ENCODE peak calls at places on chromosomes 2 and 18, in five cellular contexts. One of them, this sample, is unnamed.

GRCh38 chr2:6793913-6794312 is 71.8 kb downstream of the CMPK2 start:
- DNase-seq in neural progenitor cell: no peak
- DNase-seq in GM23248: no peak
- DNase-seq in spleen: no peak
- DNase-seq in HAP-1: no peak
- DNase-seq in this sample: no peak

GRCh38 chr2:46431481-46432235 is 47.7 kb upstream of the TMEM247 start:
- DNase-seq in neural progenitor cell: no peak
- DNase-seq in GM23248: peak; percentile 68
- DNase-seq in spleen: no peak
- DNase-seq in HAP-1: no peak
- DNase-seq in this sample: no peak

GRCh38 chr18:44714376-44714775 is 33.7 kb downstream of the SETBP1 start:
- DNase-seq in neural progenitor cell: no peak
- DNase-seq in GM23248: no peak
- DNase-seq in spleen: no peak
- DNase-seq in HAP-1: no peak
- DNase-seq in this sample: no peak

GRCh38 chr2:65429799-65430514 is 2.4 kb downstream of the SPRED2 start:
- DNase-seq in neural progenitor cell: peak; percentile 19
- DNase-seq in GM23248: peak; percentile 28
- DNase-seq in spleen: no peak
- DNase-seq in HAP-1: no peak
- DNase-seq in this sample: peak; percentile 45

GRCh38 chr2:109348190-109348589 is 219.2 kb downstream of the SH3RF3 start:
- DNase-seq in neural progenitor cell: no peak
- DNase-seq in GM23248: no peak
- DNase-seq in spleen: no peak
- DNase-seq in HAP-1: no peak
- DNase-seq in this sample: peak; percentile 3

GRCh38 chr2:234843411-234843810 is 108.4 kb upstream of the SH3BP4 start:
- DNase-seq in neural progenitor cell: no peak
- DNase-seq in GM23248: no peak
- DNase-seq in spleen: no peak
- DNase-seq in HAP-1: no peak
- DNase-seq in this sample: no peak

GRCh38 chr2:53724511-53724910 is 43.1 kb upstream of the CHAC2 start:
- DNase-seq in neural progenitor cell: no peak
- DNase-seq in GM23248: peak; percentile 45
- DNase-seq in spleen: no peak
- DNase-seq in HAP-1: no peak
- DNase-seq in this sample: no peak

GRCh38 chr18:22136395-22136794 is 33.0 kb upstream of the GATA6 start:
- DNase-seq in neural progenitor cell: no peak
- DNase-seq in GM23248: peak; percentile 23
- DNase-seq in spleen: no peak
- DNase-seq in HAP-1: no peak
- DNase-seq in this sample: no peak

GRCh38 chr18:56672391-56672790 is 21.2 kb downstream of the WDR7 start:
- DNase-seq in neural progenitor cell: no peak
- DNase-seq in GM23248: no peak
- DNase-seq in spleen: no peak
- DNase-seq in HAP-1: no peak
- DNase-seq in this sample: no peak

GRCh38 chr2:224221455-224221913 is 180.4 kb downstream of the FAM124B start:
- DNase-seq in neural progenitor cell: peak; percentile 52
- DNase-seq in GM23248: peak; percentile 98
- DNase-seq in spleen: no peak
- DNase-seq in HAP-1: no peak
- DNase-seq in this sample: no peak

GRCh38 chr2:15059870-15060617 is 427.5 kb downstream of the LRATD1 start:
- DNase-seq in neural progenitor cell: no peak
- DNase-seq in GM23248: no peak
- DNase-seq in spleen: no peak
- DNase-seq in HAP-1: no peak
- DNase-seq in this sample: no peak

GRCh38 chr2:18940184-18940583 is 350.8 kb upstream of the NT5C1B start:
- DNase-seq in neural progenitor cell: no peak
- DNase-seq in GM23248: no peak
- DNase-seq in spleen: no peak
- DNase-seq in HAP-1: no peak
- DNase-seq in this sample: no peak

GRCh38 chr18:44959013-44959412 is 278.3 kb downstream of the SETBP1 start:
- DNase-seq in neural progenitor cell: no peak
- DNase-seq in GM23248: no peak
- DNase-seq in spleen: no peak
- DNase-seq in HAP-1: no peak
- DNase-seq in this sample: no peak

GRCh38 chr18:50619833-50620232 is 59.9 kb downstream of the MAPK4 start:
- DNase-seq in neural progenitor cell: no peak
- DNase-seq in GM23248: no peak
- DNase-seq in spleen: no peak
- DNase-seq in HAP-1: no peak
- DNase-seq in this sample: no peak

GRCh38 chr2:45259144-45259543 is 249.9 kb upstream of the SIX2 start:
- DNase-seq in neural progenitor cell: no peak
- DNase-seq in GM23248: no peak
- DNase-seq in spleen: no peak
- DNase-seq in HAP-1: no peak
- DNase-seq in this sample: no peak

GRCh38 chr2:219213026-219213415 is 5.7 kb downstream of the ABCB6 start:
- DNase-seq in neural progenitor cell: no peak
- DNase-seq in GM23248: no peak
- DNase-seq in spleen: no peak
- DNase-seq in HAP-1: no peak
- DNase-seq in this sample: no peak

DNA sequence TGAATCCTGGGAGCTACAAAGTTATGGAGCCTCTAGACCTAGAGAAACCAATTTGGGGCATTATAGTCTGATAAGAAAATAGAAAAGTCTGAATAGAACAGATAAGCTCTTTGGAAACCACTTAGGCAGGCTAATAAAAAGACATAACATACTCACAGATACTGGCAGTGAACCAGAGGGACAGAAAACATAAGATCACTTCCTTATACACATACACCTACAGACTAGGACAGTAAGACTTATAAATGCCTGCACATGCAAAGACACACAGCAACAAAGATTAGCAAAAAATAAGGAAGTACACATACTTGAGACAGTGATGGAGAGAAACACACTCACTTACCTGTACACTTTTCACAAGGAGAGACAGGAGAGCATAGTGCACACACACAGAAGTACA is 20.0 kb downstream of the SMC6 start:
- DNase-seq in neural progenitor cell: no peak
- DNase-seq in GM23248: no peak
- DNase-seq in spleen: no peak
- DNase-seq in HAP-1: no peak
- DNase-seq in this sample: no peak
- H3K36me3 ChIP-seq in neural progenitor cell: peaks cover 21% of the 10 kb centered on the region
- H3K36me3 ChIP-seq in GM23248: peaks cover 40% of the 10 kb centered on the region
- H3K36me3 ChIP-seq in spleen: peaks cover 99% of the 10 kb centered on the region
- H3K36me3 ChIP-seq in HAP-1: peaks cover 55% of the 10 kb centered on the region
- H3K36me3 ChIP-seq in this sample: no peaks in the 10 kb centered on the region

GRCh38 chr18:77068890-77069312 is 63.7 kb downstream of the MBP start:
- DNase-seq in neural progenitor cell: peak; percentile 43
- DNase-seq in GM23248: no peak
- DNase-seq in spleen: peak; percentile 81
- DNase-seq in HAP-1: no peak
- DNase-seq in this sample: no peak
- H3K4me3 ChIP-seq in neural progenitor cell: no peak overlapping the region
- H3K4me3 ChIP-seq in GM23248: peak overlapping the region; percentile 47
- H3K4me3 ChIP-seq in spleen: no peak overlapping the region
- H3K4me3 ChIP-seq in HAP-1: no peak overlapping the region
- H3K4me3 ChIP-seq in this sample: no peak overlapping the region

DNA sequence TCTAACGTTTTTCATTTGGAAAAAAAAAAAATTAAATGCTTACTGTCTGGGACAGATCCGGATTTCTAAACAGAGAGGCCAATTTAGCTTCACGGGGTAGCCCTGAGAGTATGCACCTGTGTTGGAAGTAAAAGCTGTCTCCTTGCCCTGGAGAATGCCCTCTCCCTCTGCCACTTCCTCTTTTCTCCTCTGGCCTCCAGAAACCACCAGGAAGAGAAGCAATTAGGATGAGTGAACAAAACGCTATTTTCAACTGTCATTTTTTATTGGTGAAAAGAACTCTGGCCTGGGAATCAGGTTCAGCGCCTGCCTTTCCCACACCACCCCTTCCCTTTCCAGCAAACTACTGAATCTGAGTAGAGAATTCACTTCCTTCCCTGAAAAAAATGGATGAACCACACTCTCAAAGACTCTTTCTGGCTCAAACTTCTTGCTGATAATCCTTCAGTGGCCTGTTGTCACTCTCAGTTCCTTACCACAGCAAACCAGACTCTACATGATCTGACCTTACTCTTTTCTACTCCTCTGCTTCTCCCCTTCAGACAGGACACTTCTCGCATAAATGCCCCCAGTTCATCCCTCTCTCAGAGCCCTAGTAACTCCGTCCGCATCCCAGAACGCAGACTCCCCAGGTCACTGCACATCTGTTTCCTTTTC is 29.8 kb downstream of the KLF7 start:
- DNase-seq in neural progenitor cell: no peak
- DNase-seq in GM23248: no peak
- DNase-seq in spleen: no peak
- DNase-seq in HAP-1: no peak
- DNase-seq in this sample: no peak
- H3K4me1 ChIP-seq in neural progenitor cell: peaks cover 34% of the 10 kb centered on the region
- H3K4me1 ChIP-seq in GM23248: peaks cover 84% of the 10 kb centered on the region
- H3K4me1 ChIP-seq in spleen: peaks cover 38% of the 10 kb centered on the region
- H3K4me1 ChIP-seq in HAP-1: peaks cover 41% of the 10 kb centered on the region
- H3K4me1 ChIP-seq in this sample: no peaks in the 10 kb centered on the region

GRCh38 chr2:55048514-55048924 is 1.7 kb downstream of the RTN4 start:
- DNase-seq in neural progenitor cell: no peak
- DNase-seq in GM23248: peak; percentile 71
- DNase-seq in spleen: no peak
- DNase-seq in HAP-1: peak; percentile 63
- DNase-seq in this sample: peak; percentile 35

GRCh38 chr2:55049794-55050132 is 488 bp downstream of the RTN4 start:
- DNase-seq in neural progenitor cell: no peak
- DNase-seq in GM23248: peak; percentile 49
- DNase-seq in spleen: peak; percentile 94
- DNase-seq in HAP-1: no peak
- DNase-seq in this sample: no peak

GRCh38 chr2:55048925-55049793 is 1.1 kb downstream of the RTN4 start:
- DNase-seq in neural progenitor cell: peak; percentile 91
- DNase-seq in GM23248: peak; percentile 93
- DNase-seq in spleen: peak; percentile 93
- DNase-seq in HAP-1: peak; percentile 86
- DNase-seq in this sample: peak; percentile 85

GRCh38 chr2:55045685-55046221 is 4.5 kb downstream of the RTN4 start:
- DNase-seq in neural progenitor cell: no peak
- DNase-seq in GM23248: peak; percentile 33
- DNase-seq in spleen: no peak
- DNase-seq in HAP-1: no peak
- DNase-seq in this sample: no peak

DNA sequence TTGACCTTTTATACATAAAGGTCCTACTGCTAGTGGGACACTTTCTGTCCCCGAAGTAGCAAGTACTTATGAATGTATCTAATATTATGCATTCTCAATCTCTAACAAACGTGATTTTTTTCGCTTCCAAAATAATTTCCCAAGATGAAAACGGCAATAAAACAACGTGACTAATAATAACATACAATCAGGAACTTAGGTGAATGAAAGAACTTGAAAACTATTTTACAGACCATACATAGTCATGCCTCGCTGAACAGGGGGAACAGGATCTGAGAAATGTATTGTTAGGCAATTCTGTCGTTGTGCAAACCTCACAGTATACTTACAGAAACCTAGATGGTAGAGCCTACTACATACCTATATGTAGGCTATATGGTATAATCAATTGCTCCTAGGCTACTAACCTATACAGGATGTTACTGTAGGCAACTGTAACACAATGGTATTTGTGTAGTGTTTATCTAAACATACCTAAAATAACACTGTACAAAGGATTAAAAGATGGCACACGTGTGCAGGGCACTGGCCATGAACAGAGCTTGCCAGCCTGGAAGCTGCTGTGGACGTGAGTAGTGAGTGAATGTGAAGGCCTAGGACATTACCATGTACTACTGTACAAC is 2.5 kb downstream of the RTN4 start:
- DNase-seq in neural progenitor cell: no peak
- DNase-seq in GM23248: peak; percentile 73
- DNase-seq in spleen: no peak
- DNase-seq in HAP-1: peak; percentile 40
- DNase-seq in this sample: no peak
- H3K36me3 ChIP-seq in neural progenitor cell: no peaks in the 10 kb centered on the region
- H3K36me3 ChIP-seq in GM23248: no peaks in the 10 kb centered on the region
- H3K36me3 ChIP-seq in spleen: no peaks in the 10 kb centered on the region
- H3K36me3 ChIP-seq in HAP-1: no peaks in the 10 kb centered on the region
- H3K36me3 ChIP-seq in this sample: no peaks in the 10 kb centered on the region

GRCh38 chr2:241317391-241317790 is 1.7 kb downstream of the SEPTIN2 start:
- DNase-seq in neural progenitor cell: no peak
- DNase-seq in GM23248: peak; percentile 40
- DNase-seq in spleen: no peak
- DNase-seq in HAP-1: no peak
- DNase-seq in this sample: no peak
- H3K4me3 ChIP-seq in neural progenitor cell: peak overlapping the region; percentile 90
- H3K4me3 ChIP-seq in GM23248: peak overlapping the region; percentile 95
- H3K4me3 ChIP-seq in spleen: peak overlapping the region; percentile 79
- H3K4me3 ChIP-seq in HAP-1: peak overlapping the region; percentile 99
- H3K4me3 ChIP-seq in this sample: peak overlapping the region; percentile 77

DNA sequence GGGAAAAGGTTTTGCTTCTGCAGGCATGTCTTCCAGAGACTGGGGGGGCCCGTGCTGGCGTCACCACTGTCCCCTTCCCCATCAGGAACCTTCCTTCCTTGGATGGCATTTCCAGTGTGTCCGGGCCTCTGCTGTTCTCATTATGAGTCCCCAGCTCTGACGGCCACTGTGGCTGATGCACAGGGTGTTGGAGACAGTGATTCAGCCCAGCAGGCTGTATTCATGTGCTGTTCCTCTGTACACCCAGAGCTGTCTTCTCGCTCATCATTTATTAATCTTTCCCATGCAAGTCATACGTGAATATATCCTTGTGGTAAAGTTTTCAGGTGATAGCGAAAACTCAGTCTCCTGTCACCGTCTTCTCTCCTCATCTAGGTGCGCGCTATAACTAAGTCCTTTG is 57.7 kb downstream of the ASAP2 start:
- DNase-seq in neural progenitor cell: no peak
- DNase-seq in GM23248: peak; percentile 92
- DNase-seq in spleen: no peak
- DNase-seq in HAP-1: no peak
- DNase-seq in this sample: no peak
- H3K4me1 ChIP-seq in neural progenitor cell: peaks cover 27% of the 10 kb centered on the region
- H3K4me1 ChIP-seq in GM23248: peaks cover 66% of the 10 kb centered on the region
- H3K4me1 ChIP-seq in spleen: no peaks in the 10 kb centered on the region
- H3K4me1 ChIP-seq in HAP-1: no peaks in the 10 kb centered on the region
- H3K4me1 ChIP-seq in this sample: no peaks in the 10 kb centered on the region

GRCh38 chr2:70732736-70733427 is 35.1 kb downstream of the ADD2 start:
- DNase-seq in neural progenitor cell: no peak
- DNase-seq in GM23248: no peak
- DNase-seq in spleen: no peak
- DNase-seq in HAP-1: no peak
- DNase-seq in this sample: no peak

GRCh38 chr2:70728128-70728527 is 39.9 kb downstream of the ADD2 start:
- DNase-seq in neural progenitor cell: no peak
- DNase-seq in GM23248: peak; percentile 10
- DNase-seq in spleen: no peak
- DNase-seq in HAP-1: no peak
- DNase-seq in this sample: no peak

GRCh38 chr2:70726947-70727725 is 40.9 kb downstream of the ADD2 start:
- DNase-seq in neural progenitor cell: no peak
- DNase-seq in GM23248: peak; percentile 88
- DNase-seq in spleen: no peak
- DNase-seq in HAP-1: no peak
- DNase-seq in this sample: no peak

GRCh38 chr2:70733428-70734185 is 34.4 kb downstream of the ADD2 start:
- DNase-seq in neural progenitor cell: peak; percentile 58
- DNase-seq in GM23248: no peak
- DNase-seq in spleen: no peak
- DNase-seq in HAP-1: no peak
- DNase-seq in this sample: no peak

GRCh38 chr2:70730730-70731129 is 37.3 kb downstream of the ADD2 start:
- DNase-seq in neural progenitor cell: no peak
- DNase-seq in GM23248: no peak
- DNase-seq in spleen: no peak
- DNase-seq in HAP-1: no peak
- DNase-seq in this sample: no peak
- H3K36me3 ChIP-seq in neural progenitor cell: no peaks in the 10 kb centered on the region
- H3K36me3 ChIP-seq in GM23248: no peaks in the 10 kb centered on the region
- H3K36me3 ChIP-seq in spleen: no peaks in the 10 kb centered on the region
- H3K36me3 ChIP-seq in HAP-1: no peaks in the 10 kb centered on the region
- H3K36me3 ChIP-seq in this sample: no peaks in the 10 kb centered on the region